ENCODE peak calls at places on chromosomes 2 and 18, in six cellular contexts. P is K562, A is prostate gland, B is transverse colon, S is stomach, T is sigmoid colon. N is an unnamed sample.
A peak's percentile ranks its signal among the peaks of the same experiment; 100 is the strongest.

GRCh38 chr18:76490701-76491171 is 4.3 kb downstream of the ZNF516 start:
- DNase-seq in P (no peak), A (peak; percentile 67), B (peak; percentile 78), S (peak; percentile 76), T (peak; percentile 81), N (peak; percentile 87)

GRCh38 chr2:45993476-45993991 is 303.7 kb upstream of the EPAS1 start:
- DNase-seq in P (peak; percentile 60), A (peak; percentile 75), B (peak; percentile 71), S (peak; percentile 75), T (peak; percentile 76), N (peak; percentile 71)

GRCh38 chr18:44536041-44536440 is 144.6 kb upstream of the SETBP1 start:
- DNase-seq in P (no peak), A (no peak), B (no peak), S (no peak), T (no peak), N (no peak)

GRCh38 chr2:29117636-29118303 is 2.6 kb downstream of the CLIP4 start:
- DNase-seq in P (no peak), A (no peak), B (no peak), S (no peak), T (no peak), N (no peak)

GRCh38 chr2:218886461-218886947 is 5.9 kb downstream of the WNT10A start:
- DNase-seq in P (no peak), A (no peak), B (peak; percentile 74), S (no peak), T (no peak), N (peak; percentile 75)

GRCh38 chr2:241254904-241255351 is 60.5 kb downstream of the HDLBP start:
- DNase-seq in P (no peak), A (no peak), B (no peak), S (no peak), T (peak; percentile 33), N (no peak)

GRCh38 chr2:126359494-126359893 is 296.5 kb upstream of the GYPC start:
- DNase-seq in P (peak; percentile 15), A (no peak), B (no peak), S (no peak), T (no peak), N (no peak)

GRCh38 chr18:527136-527535 is 26.6 kb upstream of the COLEC12 start:
- DNase-seq in P (no peak), A (no peak), B (no peak), S (no peak), T (no peak), N (no peak)

GRCh38 chr2:44598731-44599529 is 237.2 kb downstream of the CAMKMT start:
- DNase-seq in P (no peak), A (no peak), B (no peak), S (no peak), T (no peak), N (no peak)

GRCh38 chr18:63267990-63268721 is 51.4 kb downstream of the BCL2 start:
- DNase-seq in P (no peak), A (no peak), B (no peak), S (no peak), T (no peak), N (no peak)

GRCh38 chr2:155145758-155146229 is 447.3 kb downstream of the KCNJ3 start:
- DNase-seq in P (no peak), A (no peak), B (peak; percentile 24), S (no peak), T (no peak), N (no peak)

GRCh38 chr2:218727502-218728165 is 17.0 kb downstream of the TTLL4 start:
- DNase-seq in P (no peak), A (no peak), B (no peak), S (no peak), T (no peak), N (no peak)

GRCh38 chr2:105919826-105920225 is 175.1 kb downstream of the NCK2 start:
- DNase-seq in P (peak; percentile 48), A (no peak), B (peak; percentile 30), S (no peak), T (no peak), N (no peak)

GRCh38 chr2:139214806-139215205 is 434.6 kb upstream of the NXPH2 start:
- DNase-seq in P (no peak), A (no peak), B (no peak), S (no peak), T (no peak), N (no peak)

GRCh38 chr2:12727641-12728040 is 10.9 kb downstream of the TRIB2 start:
- DNase-seq in P (no peak), A (no peak), B (no peak), S (peak; percentile 47), T (no peak), N (no peak)

GRCh38 chr2:39059366-39059952 is 61.4 kb downstream of the SOS1 start:
- DNase-seq in P (peak; percentile 28), A (no peak), B (no peak), S (no peak), T (no peak), N (no peak)

GRCh38 chr18:32930695-32931301 is 158.0 kb upstream of the KLHL14 start:
- DNase-seq in P (peak; percentile 10), A (no peak), B (no peak), S (no peak), T (no peak), N (no peak)

GRCh38 chr18:62614499-62614898 is 91.7 kb downstream of the ZCCHC2 start:
- DNase-seq in P (no peak), A (no peak), B (no peak), S (no peak), T (no peak), N (no peak)

GRCh38 chr2:25349397-25349796 is 7.7 kb upstream of the DNMT3A start:
- DNase-seq in P (no peak), A (no peak), B (peak; percentile 34), S (no peak), T (no peak), N (no peak)

GRCh38 chr18:47968721-47969120 is 38.3 kb upstream of the SMAD2 start:
- DNase-seq in P (no peak), A (no peak), B (no peak), S (no peak), T (no peak), N (no peak)
- TF ChIP-seq CTCF in P (no peak), A (no peak), B (no peak), S (no peak), T (no peak), N (no peak)

GRCh38 chr2:206085742-206086445 is at the start of gene INO80D:
- DNase-seq in P (peak; percentile 69), A (peak; percentile 78), B (peak; percentile 83), S (peak; percentile 80), T (peak; percentile 90), N (peak; percentile 81)

GRCh38 chr2:206084870-206085741 is 868 bp downstream of the INO80D start:
- DNase-seq in P (peak; percentile 43), A (peak; percentile 21), B (peak; percentile 44), S (peak; percentile 45), T (peak; percentile 70), N (peak; percentile 27)

GRCh38 chr2:206082298-206082843 is 3.6 kb downstream of the INO80D start:
- DNase-seq in P (no peak), A (no peak), B (no peak), S (no peak), T (no peak), N (no peak)

GRCh38 chr2:206083602-206084467 is 2.1 kb downstream of the INO80D start:
- DNase-seq in P (no peak), A (peak; percentile 21), B (peak; percentile 47), S (peak; percentile 34), T (no peak), N (no peak)

DNA sequence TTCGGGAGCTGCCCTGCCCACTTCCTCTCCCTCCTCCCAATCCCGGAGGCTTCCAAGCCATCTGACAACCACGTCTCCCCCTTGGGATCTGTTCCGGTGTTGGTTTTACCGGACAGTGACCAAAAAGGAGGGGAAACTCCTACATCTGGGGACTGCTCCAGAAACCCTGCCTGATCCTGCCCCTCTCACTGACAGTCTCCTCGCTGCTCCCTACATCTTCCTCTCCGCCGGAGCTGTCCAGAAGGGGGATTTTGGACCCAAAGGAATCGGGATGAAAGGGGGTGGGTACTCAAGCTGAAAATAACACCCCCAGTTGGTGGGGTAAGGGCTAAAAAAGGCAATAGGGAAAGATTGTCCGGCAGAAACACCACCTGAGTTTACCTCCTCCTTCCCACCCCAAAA is 1.5 kb downstream of the INO80D start:
- DNase-seq in P (peak; percentile 57), A (peak; percentile 78), B (peak; percentile 67), S (peak; percentile 36), T (peak; percentile 91), N (peak; percentile 79)
- TF ChIP-seq POLR2A in P (peak; percentile 65), A (peak; percentile 69), B (peak; percentile 59), S (no peak), T (peak; percentile 68), N (no peak)

DNA sequence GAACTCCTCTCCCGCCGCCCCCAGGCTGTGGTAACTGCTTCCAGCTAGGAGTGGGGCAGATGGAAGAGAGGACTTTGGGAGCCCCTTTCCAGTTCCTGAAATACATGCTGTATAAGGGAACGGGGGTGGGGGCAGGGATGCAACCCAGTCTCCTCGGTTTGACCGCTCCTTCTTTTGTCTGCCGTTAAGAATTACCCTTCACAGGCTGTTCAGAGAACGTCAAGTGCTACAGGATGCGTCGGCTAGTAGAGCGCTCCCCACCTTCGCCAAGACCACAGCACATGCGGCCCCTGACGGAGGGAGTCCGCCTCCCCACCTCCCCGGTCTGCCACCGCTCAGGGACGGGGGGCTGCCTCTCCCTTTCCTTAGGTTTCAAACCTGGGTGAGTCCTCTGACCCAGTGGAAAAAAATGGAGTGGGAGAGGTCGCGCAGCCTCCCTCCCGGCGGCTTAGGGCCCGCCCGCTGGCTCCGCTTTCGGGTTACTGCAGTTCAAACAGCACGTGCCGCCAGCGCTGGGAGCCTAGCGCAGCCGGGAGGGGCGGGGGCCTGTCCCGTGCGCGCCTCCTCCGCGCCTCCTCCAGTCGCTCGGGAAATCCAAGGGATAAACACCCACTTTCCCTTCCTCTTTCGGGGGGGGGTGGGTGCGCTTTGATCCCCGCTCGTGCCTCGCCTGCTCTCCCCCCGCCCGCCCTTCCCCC is 4.8 kb downstream of the CYP26B1 start:
- DNase-seq in P (no peak), A (peak; percentile 42), B (peak; percentile 69), S (peak; percentile 67), T (peak; percentile 92), N (peak; percentile 51)
- TF ChIP-seq POLR2AphosphoS5 in P (no peak), A (no peak), B (no peak), S (peak; percentile 38), T (peak; percentile 43), N (peak; percentile 40)

GRCh38 chr2:41939410-41939775 is 108.4 kb upstream of the PKDCC start:
- DNase-seq in P (no peak), A (no peak), B (no peak), S (no peak), T (no peak), N (no peak)

GRCh38 chr2:41935806-41936205 is 112.0 kb upstream of the PKDCC start:
- DNase-seq in P (no peak), A (no peak), B (no peak), S (no peak), T (no peak), N (no peak)

GRCh38 chr2:41937921-41938708 is 109.7 kb upstream of the PKDCC start:
- DNase-seq in P (no peak), A (no peak), B (no peak), S (no peak), T (no peak), N (no peak)

GRCh38 chr2:41936751-41937463 is 110.9 kb upstream of the PKDCC start:
- DNase-seq in P (no peak), A (no peak), B (no peak), S (no peak), T (no peak), N (no peak)

DNA sequence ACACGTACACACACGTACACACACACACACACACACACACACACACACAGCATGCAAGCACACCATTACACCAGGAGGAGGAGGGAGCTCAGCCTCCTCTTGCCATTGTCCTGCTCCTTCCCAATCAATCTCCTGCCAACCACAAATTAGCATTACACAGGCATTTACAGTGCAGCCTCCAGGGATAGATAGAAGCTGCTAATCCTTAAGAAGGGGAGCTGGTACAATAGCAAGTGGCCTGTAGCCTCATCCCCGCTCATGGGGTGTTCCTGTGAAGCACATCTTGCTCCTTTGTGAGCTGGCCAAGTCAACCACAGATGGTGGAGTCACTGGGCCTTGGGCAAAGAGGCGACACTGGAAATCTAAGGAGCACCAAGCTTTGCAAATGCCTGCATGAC is 110.4 kb upstream of the PKDCC start:
- DNase-seq in P (no peak), A (no peak), B (no peak), S (no peak), T (no peak), N (no peak)
- TF ChIP-seq CTCF in P (no peak), A (no peak), B (no peak), S (no peak), T (no peak), N (no peak)

N was measured in upper lobe of left lung.